ENCODE peak calls at places on chromosome 12, in eight cellular contexts. A, M, D, O, Q, E, H and K are unnamed samples.

GRCh38 chr12:116955382-116956021 is 44.8 kb downstream of the FBXW8 start:
- DNase-seq in O (peak; percentile 67), M (no peak), E (no peak), D (no peak), A (no peak), Q (no peak), H (peak; percentile 26), K (no peak)

GRCh38 chr12:125015680-125016310 is 22.4 kb downstream of the BRI3BP start:
- DNase-seq in E (no peak), M (no peak), H (no peak), A (no peak), D (no peak), O (no peak), Q (no peak), K (no peak)

GRCh38 chr12:126761420-126761819 is 1505.5 kb upstream of the TMEM132C start:
- DNase-seq in H (no peak), A (no peak), O (no peak), E (no peak), M (no peak), Q (no peak), D (no peak), K (no peak)

GRCh38 chr12:55063291-55063690 is 43.5 kb downstream of the NEUROD4 start:
- DNase-seq in Q (no peak), O (no peak), H (no peak), E (no peak), D (no peak), M (no peak), A (no peak), K (no peak)

GRCh38 chr12:121059031-121059898 is 20.2 kb upstream of the OASL start:
- DNase-seq in D (no peak), E (no peak), O (no peak), H (no peak), M (no peak), Q (no peak), A (no peak), K (no peak)

GRCh38 chr12:45726594-45727300 is 2.8 kb upstream of the ARID2 start:
- DNase-seq in O (peak; percentile 72), E (peak; percentile 83), H (peak; percentile 25), M (peak; percentile 7), A (peak; percentile 21), D (no peak), Q (peak; percentile 61), K (no peak)

GRCh38 chr12:16012086-16012485 is 101.0 kb downstream of the DERA start:
- DNase-seq in E (peak; percentile 74), Q (peak; percentile 63), A (no peak), D (no peak), H (no peak), M (no peak), O (peak; percentile 47), K (no peak)

GRCh38 chr12:25883026-25883928 is 75.2 kb upstream of the RASSF8 start:
- DNase-seq in M (no peak), O (no peak), Q (no peak), H (no peak), E (no peak), A (no peak), D (no peak), K (no peak)

GRCh38 chr12:117387832-117388231 is 26.4 kb upstream of the NOS1 start:
- DNase-seq in D (no peak), M (no peak), H (no peak), A (no peak), E (no peak), O (no peak), Q (no peak), K (no peak)

GRCh38 chr12:121093487-121093891 is 39.2 kb upstream of the P2RX7 start:
- DNase-seq in O (no peak), H (no peak), Q (no peak), D (no peak), E (peak; percentile 51), A (no peak), M (no peak), K (no peak)

GRCh38 chr12:27550653-27550975 is 26.6 kb downstream of the PPFIBP1 start:
- DNase-seq in E (no peak), O (no peak), H (no peak), Q (no peak), M (no peak), A (no peak), D (no peak), K (no peak)

GRCh38 chr12:27548301-27549199 is 24.5 kb downstream of the PPFIBP1 start:
- DNase-seq in O (no peak), A (no peak), M (no peak), E (no peak), Q (no peak), H (no peak), D (no peak), K (no peak)

GRCh38 chr12:27547592-27547991 is 23.6 kb downstream of the PPFIBP1 start:
- DNase-seq in M (no peak), H (no peak), O (no peak), Q (no peak), A (no peak), D (no peak), E (no peak), K (no peak)

GRCh38 chr12:27549801-27550652 is 26.0 kb downstream of the PPFIBP1 start:
- DNase-seq in D (peak; percentile 93), O (peak; percentile 78), E (peak; percentile 94), A (no peak), M (no peak), Q (peak; percentile 83), H (peak; percentile 82), K (peak; percentile 73)

GRCh38 chr12:27549231-27549800 is 25.3 kb downstream of the PPFIBP1 start:
- DNase-seq in Q (no peak), H (peak; percentile 28), E (no peak), A (no peak), M (no peak), O (no peak), D (no peak), K (no peak)
- H3K27ac ChIP-seq in Q (peak overlapping the region; percentile 95), H (peak overlapping the region; percentile 98), E (peak overlapping the region; percentile 78), A (no peak overlapping the region), M (no peak overlapping the region), O (peak overlapping the region; percentile 65), D (peak overlapping the region; percentile 97), K (peak overlapping the region; percentile 86)

GRCh38 chr12:59472273-59472672 is 123.6 kb upstream of the SLC16A7 start:
- DNase-seq in D (no peak), M (no peak), E (no peak), Q (no peak), A (no peak), O (no peak), H (no peak), K (no peak)
- H3K9me3 ChIP-seq in D (no peaks in the 10 kb centered on the region), M (no peaks in the 10 kb centered on the region), E (no peaks in the 10 kb centered on the region), Q (peaks cover 45% of the 10 kb centered on the region), A (no peaks in the 10 kb centered on the region), O (no peaks in the 10 kb centered on the region), H (no peaks in the 10 kb centered on the region), K (no peaks in the 10 kb centered on the region)

DNA sequence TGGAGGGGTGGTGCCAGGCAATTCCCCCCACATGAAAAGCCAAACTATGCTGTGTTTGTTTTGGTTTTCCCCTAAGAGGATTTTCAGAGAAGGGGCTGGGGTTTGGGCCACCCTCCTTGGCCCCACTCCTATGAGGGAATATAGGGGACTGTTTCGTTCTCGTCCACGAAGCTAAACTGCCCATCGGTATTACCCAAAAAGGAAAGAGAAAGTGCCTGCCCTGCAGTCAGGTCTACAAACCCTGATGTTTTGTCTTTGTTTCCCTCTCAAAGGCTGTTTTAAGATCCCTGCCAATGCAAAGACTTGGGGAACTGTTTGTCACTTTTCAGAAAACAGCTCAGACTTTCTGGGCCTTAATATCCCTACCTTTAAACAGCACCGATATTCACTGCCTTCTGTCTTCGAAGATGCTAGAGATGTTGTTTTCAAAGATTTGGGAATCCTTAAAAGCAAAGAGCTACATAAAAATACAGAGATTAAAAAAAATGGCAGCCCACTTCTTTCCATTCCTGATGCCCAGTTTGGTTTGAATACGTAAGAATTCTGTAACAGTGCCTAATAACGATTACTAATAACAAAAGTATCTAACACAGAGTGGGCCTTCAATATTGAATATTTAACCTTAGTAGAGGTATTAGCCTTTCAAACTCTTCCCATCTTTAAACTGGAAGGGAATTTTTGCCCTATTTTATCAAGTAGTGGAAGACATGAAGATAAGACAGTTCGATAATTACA is 518.4 kb downstream of the MED13L start:
- DNase-seq in Q (no peak), M (no peak), H (no peak), E (no peak), D (no peak), A (no peak), O (no peak), K (no peak)
- H3K4me3 ChIP-seq in Q (no peak overlapping the region), M (no peak overlapping the region), H (no peak overlapping the region), E (no peak overlapping the region), D (no peak overlapping the region), A (no peak overlapping the region), O (peak overlapping the region; percentile 20), K (peak overlapping the region; percentile 44)

GRCh38 chr12:77553976-77554619 is 276.6 kb upstream of the NAV3 start:
- DNase-seq in E (no peak), Q (no peak), H (no peak), O (no peak), D (no peak), A (no peak), M (no peak), K (no peak)
- H3K27ac ChIP-seq in E (no peak overlapping the region), Q (no peak overlapping the region), H (no peak overlapping the region), O (no peak overlapping the region), D (no peak overlapping the region), A (no peak overlapping the region), M (no peak overlapping the region), K (no peak overlapping the region)